ENCODE peak calls at places on chromosome 14, in ten cellular contexts. G is activated naive CD8-positive, alpha-beta T cell treated with anti-CD3 and anti-CD28 coated beads for 36 hours; R is GM12865; B is iPS-NIHi11; V is T-helper 1 cell; P is AG08396; C is cardiac fibroblast; A is Daoy; X is naive thymus-derived CD8-positive, alpha-beta T cell; U is activated B cell treated with CpG ODN at 0.5 μM for 24 hours. D is an unnamed sample.
A peak's percentile ranks its signal among the peaks of the same experiment; 100 is the strongest.

GRCh38 chr14:95290769-95291440 is 28.8 kb downstream of the CLMN start:
- DNase-seq in A (peak; percentile 70), U (no peak), X (no peak), C (peak; percentile 24), V (no peak), R (peak; percentile 19), G (no peak), P (no peak), B (peak; percentile 70), D (no peak)

GRCh38 chr14:61444215-61444768 is 122.9 kb downstream of the PRKCH start:
- DNase-seq in A (no peak), U (no peak), V (peak; percentile 47), B (no peak), G (peak; percentile 83), R (peak; percentile 84), C (no peak), X (peak; percentile 42), P (no peak), D (no peak)

GRCh38 chr14:100434911-100435455 is 111.8 kb downstream of the SLC25A47 start:
- DNase-seq in V (no peak), A (no peak), X (no peak), G (no peak), B (no peak), C (no peak), P (no peak), U (no peak), R (no peak), D (no peak)

GRCh38 chr14:104927901-104928300 is 3.2 kb downstream of the PLD4 start:
- DNase-seq in P (no peak), R (no peak), X (no peak), B (no peak), A (no peak), U (no peak), V (no peak), G (no peak), C (no peak), D (no peak)

GRCh38 chr14:99571303-99571986 is 32.6 kb downstream of the CCDC85C start:
- DNase-seq in V (no peak), G (no peak), A (peak; percentile 30), U (no peak), X (no peak), R (no peak), P (no peak), C (no peak), B (no peak), D (no peak)

GRCh38 chr14:29584992-29585391 is 342.7 kb downstream of the PRKD1 start:
- DNase-seq in P (peak; percentile 76), X (no peak), B (peak; percentile 11), V (no peak), G (no peak), R (no peak), A (peak; percentile 58), C (peak; percentile 87), U (no peak), D (peak; percentile 66)

GRCh38 chr14:24172261-24172860 is 481 bp downstream of the REC8 start:
- DNase-seq in X (no peak), G (no peak), V (no peak), R (no peak), P (no peak), C (no peak), A (no peak), B (no peak), U (no peak), D (no peak)

GRCh38 chr14:30655124-30655523 is 33.0 kb downstream of the SCFD1 start:
- DNase-seq in A (peak; percentile 7), C (peak; percentile 36), P (no peak), G (no peak), B (no peak), X (no peak), V (no peak), R (no peak), U (no peak), D (no peak)

GRCh38 chr14:51283402-51283825 is 43.4 kb downstream of the TMX1 start:
- DNase-seq in X (no peak), C (peak; percentile 97), V (no peak), R (peak; percentile 55), B (peak; percentile 78), U (no peak), G (no peak), P (peak; percentile 61), A (peak; percentile 80), D (no peak)

GRCh38 chr14:105426416-105427130 is 6.9 kb downstream of the MTA1 start:
- DNase-seq in P (no peak), R (no peak), V (no peak), X (no peak), B (no peak), U (no peak), A (no peak), C (no peak), G (no peak), D (no peak)

GRCh38 chr14:20262642-20263128 is 23.6 kb downstream of the OR11H4 start:
- DNase-seq in U (no peak), V (no peak), C (peak; percentile 75), R (peak; percentile 19), A (peak; percentile 92), B (no peak), X (no peak), P (peak; percentile 3), G (no peak), D (no peak)

GRCh38 chr14:105207460-105207901 is 26.4 kb upstream of the NUDT14 start:
- DNase-seq in X (no peak), R (no peak), V (no peak), A (no peak), U (no peak), B (peak; percentile 75), P (no peak), G (no peak), C (no peak), D (no peak)

GRCh38 chr14:53128706-53129105 is 24.4 kb downstream of the DDHD1 start:
- DNase-seq in G (no peak), C (no peak), A (no peak), B (no peak), P (no peak), U (no peak), X (no peak), V (no peak), R (no peak), D (no peak)

GRCh38 chr14:41362134-41362533 is 244.5 kb upstream of the LRFN5 start:
- DNase-seq in V (no peak), X (no peak), C (peak; percentile 1), G (no peak), B (peak; percentile 14), U (no peak), P (no peak), A (no peak), R (no peak), D (no peak)

D was measured in ecto neural progenitor cell.